ENCODE peak calls at places on chromosomes 5 and 9, in eight cellular contexts. One of them, this sample, is unnamed. For H3K4me1, the result is how much of the 10 kb centered on the place peaks cover.

GRCh38 chr5:136014049-136014516 is 14.7 kb upstream of the TGFBI start:
- DNase-seq in upper lobe of right lung: peak
- DNase-seq in A549: no peak
- DNase-seq in heart left ventricle: no peak
- DNase-seq in effector memory CD4-positive, alpha-beta T cell: no peak
- DNase-seq in transverse colon: no peak
- DNase-seq in mammary epithelial cell: peak
- DNase-seq in CD4-positive, CD25-positive, alpha-beta regulatory T cell: no peak
- DNase-seq in this sample: no peak

GRCh38 chr5:3277590-3278196 is 317.9 kb upstream of the IRX1 start:
- DNase-seq in mammary epithelial cell: no peak
- DNase-seq in upper lobe of right lung: no peak
- DNase-seq in effector memory CD4-positive, alpha-beta T cell: no peak
- DNase-seq in A549: no peak
- DNase-seq in CD4-positive, CD25-positive, alpha-beta regulatory T cell: no peak
- DNase-seq in transverse colon: no peak
- DNase-seq in heart left ventricle: no peak
- DNase-seq in this sample: no peak

GRCh38 chr5:176319827-176320554 is 41.6 kb downstream of the KIAA1191 start:
- DNase-seq in heart left ventricle: no peak
- DNase-seq in mammary epithelial cell: no peak
- DNase-seq in effector memory CD4-positive, alpha-beta T cell: no peak
- DNase-seq in transverse colon: no peak
- DNase-seq in upper lobe of right lung: no peak
- DNase-seq in A549: peak
- DNase-seq in CD4-positive, CD25-positive, alpha-beta regulatory T cell: no peak
- DNase-seq in this sample: no peak

GRCh38 chr9:116594552-116594951 is 92.6 kb upstream of the TRIM32 start:
- DNase-seq in CD4-positive, CD25-positive, alpha-beta regulatory T cell: no peak
- DNase-seq in mammary epithelial cell: peak
- DNase-seq in transverse colon: no peak
- DNase-seq in A549: no peak
- DNase-seq in heart left ventricle: peak
- DNase-seq in upper lobe of right lung: no peak
- DNase-seq in effector memory CD4-positive, alpha-beta T cell: no peak
- DNase-seq in this sample: peak

GRCh38 chr9:3875371-3876132 is 349.8 kb upstream of the RFX3 start:
- DNase-seq in transverse colon: no peak
- DNase-seq in CD4-positive, CD25-positive, alpha-beta regulatory T cell: no peak
- DNase-seq in effector memory CD4-positive, alpha-beta T cell: no peak
- DNase-seq in A549: peak
- DNase-seq in upper lobe of right lung: no peak
- DNase-seq in mammary epithelial cell: peak
- DNase-seq in heart left ventricle: no peak
- DNase-seq in this sample: peak

GRCh38 chr9:109590945-109591344 is 92.8 kb upstream of the PTPN3 start:
- DNase-seq in effector memory CD4-positive, alpha-beta T cell: no peak
- DNase-seq in upper lobe of right lung: no peak
- DNase-seq in transverse colon: no peak
- DNase-seq in heart left ventricle: peak
- DNase-seq in A549: no peak
- DNase-seq in CD4-positive, CD25-positive, alpha-beta regulatory T cell: no peak
- DNase-seq in mammary epithelial cell: no peak
- DNase-seq in this sample: no peak

GRCh38 chr9:116718111-116718510 is 31.0 kb downstream of the TRIM32 start:
- DNase-seq in upper lobe of right lung: no peak
- DNase-seq in mammary epithelial cell: no peak
- DNase-seq in transverse colon: no peak
- DNase-seq in CD4-positive, CD25-positive, alpha-beta regulatory T cell: no peak
- DNase-seq in heart left ventricle: no peak
- DNase-seq in effector memory CD4-positive, alpha-beta T cell: no peak
- DNase-seq in A549: no peak
- DNase-seq in this sample: no peak

GRCh38 chr5:138230261-138230660 is 17.1 kb upstream of the CDC23 start:
- DNase-seq in A549: no peak
- DNase-seq in heart left ventricle: peak
- DNase-seq in transverse colon: no peak
- DNase-seq in CD4-positive, CD25-positive, alpha-beta regulatory T cell: no peak
- DNase-seq in effector memory CD4-positive, alpha-beta T cell: no peak
- DNase-seq in upper lobe of right lung: no peak
- DNase-seq in mammary epithelial cell: no peak
- DNase-seq in this sample: no peak

GRCh38 chr5:172630082-172630481 is 11.0 kb upstream of the NEURL1B start:
- DNase-seq in effector memory CD4-positive, alpha-beta T cell: no peak
- DNase-seq in CD4-positive, CD25-positive, alpha-beta regulatory T cell: no peak
- DNase-seq in mammary epithelial cell: no peak
- DNase-seq in upper lobe of right lung: no peak
- DNase-seq in heart left ventricle: no peak
- DNase-seq in A549: no peak
- DNase-seq in transverse colon: no peak
- DNase-seq in this sample: no peak

GRCh38 chr9:134391319-134392231 is 65.3 kb downstream of the RXRA start:
- DNase-seq in CD4-positive, CD25-positive, alpha-beta regulatory T cell: peak
- DNase-seq in upper lobe of right lung: no peak
- DNase-seq in transverse colon: peak
- DNase-seq in heart left ventricle: no peak
- DNase-seq in effector memory CD4-positive, alpha-beta T cell: peak
- DNase-seq in A549: no peak
- DNase-seq in mammary epithelial cell: no peak
- DNase-seq in this sample: no peak

GRCh38 chr5:192691-192969 is 1.3 kb downstream of the LRRC14B start:
- DNase-seq in A549: no peak
- DNase-seq in upper lobe of right lung: peak
- DNase-seq in mammary epithelial cell: no peak
- DNase-seq in effector memory CD4-positive, alpha-beta T cell: no peak
- DNase-seq in CD4-positive, CD25-positive, alpha-beta regulatory T cell: no peak
- DNase-seq in transverse colon: no peak
- DNase-seq in heart left ventricle: no peak
- DNase-seq in this sample: no peak

GRCh38 chr9:38154501-38155421 is 85.7 kb upstream of the SHB start:
- DNase-seq in heart left ventricle: no peak
- DNase-seq in upper lobe of right lung: no peak
- DNase-seq in mammary epithelial cell: peak
- DNase-seq in transverse colon: no peak
- DNase-seq in effector memory CD4-positive, alpha-beta T cell: no peak
- DNase-seq in A549: no peak
- DNase-seq in CD4-positive, CD25-positive, alpha-beta regulatory T cell: no peak
- DNase-seq in this sample: no peak

GRCh38 chr5:65479527-65479926 is 2.2 kb downstream of the ADAMTS6 start:
- DNase-seq in effector memory CD4-positive, alpha-beta T cell: no peak
- DNase-seq in upper lobe of right lung: no peak
- DNase-seq in mammary epithelial cell: peak
- DNase-seq in A549: no peak
- DNase-seq in CD4-positive, CD25-positive, alpha-beta regulatory T cell: no peak
- DNase-seq in transverse colon: no peak
- DNase-seq in heart left ventricle: no peak
- DNase-seq in this sample: no peak

GRCh38 chr5:111742595-111742994 is 14.4 kb downstream of the NREP start:
- DNase-seq in mammary epithelial cell: no peak
- DNase-seq in A549: no peak
- DNase-seq in CD4-positive, CD25-positive, alpha-beta regulatory T cell: no peak
- DNase-seq in effector memory CD4-positive, alpha-beta T cell: no peak
- DNase-seq in heart left ventricle: no peak
- DNase-seq in transverse colon: no peak
- DNase-seq in upper lobe of right lung: no peak
- DNase-seq in this sample: no peak

GRCh38 chr5:148482697-148483462 is 99.1 kb downstream of the FBXO38 start:
- DNase-seq in effector memory CD4-positive, alpha-beta T cell: peak
- DNase-seq in heart left ventricle: peak
- DNase-seq in transverse colon: peak
- DNase-seq in upper lobe of right lung: peak
- DNase-seq in CD4-positive, CD25-positive, alpha-beta regulatory T cell: peak
- DNase-seq in mammary epithelial cell: peak
- DNase-seq in A549: peak
- DNase-seq in this sample: peak

GRCh38 chr5:41621420-41621819 is 111.0 kb upstream of the PLCXD3 start:
- DNase-seq in transverse colon: no peak
- DNase-seq in mammary epithelial cell: no peak
- DNase-seq in CD4-positive, CD25-positive, alpha-beta regulatory T cell: no peak
- DNase-seq in heart left ventricle: no peak
- DNase-seq in upper lobe of right lung: no peak
- DNase-seq in effector memory CD4-positive, alpha-beta T cell: no peak
- DNase-seq in A549: no peak
- DNase-seq in this sample: peak

GRCh38 chr5:41629897-41630296 is 119.5 kb upstream of the PLCXD3 start:
- DNase-seq in CD4-positive, CD25-positive, alpha-beta regulatory T cell: no peak
- DNase-seq in heart left ventricle: no peak
- DNase-seq in effector memory CD4-positive, alpha-beta T cell: no peak
- DNase-seq in mammary epithelial cell: no peak
- DNase-seq in A549: no peak
- DNase-seq in upper lobe of right lung: no peak
- DNase-seq in transverse colon: no peak
- DNase-seq in this sample: no peak

GRCh38 chr5:41625571-41625970 is 115.2 kb upstream of the PLCXD3 start:
- DNase-seq in effector memory CD4-positive, alpha-beta T cell: no peak
- DNase-seq in heart left ventricle: no peak
- DNase-seq in A549: no peak
- DNase-seq in mammary epithelial cell: no peak
- DNase-seq in CD4-positive, CD25-positive, alpha-beta regulatory T cell: no peak
- DNase-seq in transverse colon: no peak
- DNase-seq in upper lobe of right lung: no peak
- DNase-seq in this sample: no peak
- H3K4me3 ChIP-seq in effector memory CD4-positive, alpha-beta T cell: no peak
- H3K4me3 ChIP-seq in heart left ventricle: no peak
- H3K4me3 ChIP-seq in A549: no peak
- H3K4me3 ChIP-seq in mammary epithelial cell: no peak
- H3K4me3 ChIP-seq in CD4-positive, CD25-positive, alpha-beta regulatory T cell: no peak
- H3K4me3 ChIP-seq in transverse colon: no peak
- H3K4me3 ChIP-seq in upper lobe of right lung: no peak
- H3K4me3 ChIP-seq in this sample: no peak

DNA sequence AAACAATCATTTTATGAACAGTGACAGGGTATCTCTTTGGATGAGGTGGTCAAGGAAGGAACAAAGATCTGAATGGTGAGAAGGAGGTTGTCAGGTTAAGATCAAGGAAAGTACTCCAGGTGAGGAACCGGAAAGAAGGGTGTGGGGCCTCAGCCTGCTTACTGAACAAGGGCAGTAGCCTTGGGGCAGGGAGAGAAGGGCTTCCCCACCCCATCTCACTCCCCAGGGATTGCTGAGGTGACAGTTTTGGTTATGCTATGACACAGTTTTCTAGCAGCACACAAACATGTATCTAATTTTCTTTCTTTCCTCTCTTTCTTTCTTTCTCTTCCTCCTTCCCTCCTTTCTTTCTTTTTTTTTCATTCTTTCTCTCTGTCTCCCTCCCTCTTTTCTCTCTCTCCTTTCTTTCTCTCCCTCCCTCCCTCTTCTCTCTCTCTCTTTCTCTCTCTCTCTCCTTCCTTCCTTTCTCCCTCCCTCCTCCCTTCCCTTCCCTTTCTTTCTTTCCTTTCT is 4.1 kb upstream of the HDHD3 start:
- DNase-seq in transverse colon: peak
- DNase-seq in effector memory CD4-positive, alpha-beta T cell: no peak
- DNase-seq in CD4-positive, CD25-positive, alpha-beta regulatory T cell: no peak
- DNase-seq in A549: no peak
- DNase-seq in upper lobe of right lung: peak
- DNase-seq in heart left ventricle: no peak
- DNase-seq in mammary epithelial cell: no peak
- DNase-seq in this sample: peak
- H3K4me1 ChIP-seq in transverse colon: under half
- H3K4me1 ChIP-seq in effector memory CD4-positive, alpha-beta T cell: under half
- H3K4me1 ChIP-seq in CD4-positive, CD25-positive, alpha-beta regulatory T cell: under half
- H3K4me1 ChIP-seq in A549: under half
- H3K4me1 ChIP-seq in upper lobe of right lung: under half
- H3K4me1 ChIP-seq in heart left ventricle: under half
- H3K4me1 ChIP-seq in mammary epithelial cell: under half
- H3K4me1 ChIP-seq in this sample: under half

DNA sequence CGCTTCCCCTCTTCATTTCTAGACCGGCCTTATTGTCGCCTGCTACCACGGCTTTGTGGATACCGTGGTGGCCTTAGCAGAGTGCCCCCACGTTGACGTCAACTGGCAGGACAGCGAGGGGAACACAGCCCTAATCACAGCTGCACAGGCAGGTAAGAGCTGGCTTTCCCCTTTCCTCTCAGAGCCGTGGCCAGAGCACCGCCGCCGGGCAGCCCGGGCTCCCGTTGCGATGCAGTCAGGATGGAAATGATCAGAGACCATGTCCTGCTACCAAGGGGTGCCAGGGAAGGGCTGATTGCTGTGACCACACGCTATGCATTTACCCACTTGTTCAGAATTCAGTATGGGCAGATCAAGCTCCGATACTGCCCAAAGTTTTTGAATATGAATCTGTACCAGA is 54.4 kb downstream of the ANKRD33B start:
- DNase-seq in mammary epithelial cell: no peak
- DNase-seq in upper lobe of right lung: no peak
- DNase-seq in transverse colon: no peak
- DNase-seq in A549: no peak
- DNase-seq in effector memory CD4-positive, alpha-beta T cell: no peak
- DNase-seq in CD4-positive, CD25-positive, alpha-beta regulatory T cell: no peak
- DNase-seq in heart left ventricle: no peak
- DNase-seq in this sample: no peak
- H3K4me3 ChIP-seq in mammary epithelial cell: no peak
- H3K4me3 ChIP-seq in upper lobe of right lung: no peak
- H3K4me3 ChIP-seq in transverse colon: no peak
- H3K4me3 ChIP-seq in A549: no peak
- H3K4me3 ChIP-seq in effector memory CD4-positive, alpha-beta T cell: no peak
- H3K4me3 ChIP-seq in CD4-positive, CD25-positive, alpha-beta regulatory T cell: no peak
- H3K4me3 ChIP-seq in heart left ventricle: no peak
- H3K4me3 ChIP-seq in this sample: no peak

DNA sequence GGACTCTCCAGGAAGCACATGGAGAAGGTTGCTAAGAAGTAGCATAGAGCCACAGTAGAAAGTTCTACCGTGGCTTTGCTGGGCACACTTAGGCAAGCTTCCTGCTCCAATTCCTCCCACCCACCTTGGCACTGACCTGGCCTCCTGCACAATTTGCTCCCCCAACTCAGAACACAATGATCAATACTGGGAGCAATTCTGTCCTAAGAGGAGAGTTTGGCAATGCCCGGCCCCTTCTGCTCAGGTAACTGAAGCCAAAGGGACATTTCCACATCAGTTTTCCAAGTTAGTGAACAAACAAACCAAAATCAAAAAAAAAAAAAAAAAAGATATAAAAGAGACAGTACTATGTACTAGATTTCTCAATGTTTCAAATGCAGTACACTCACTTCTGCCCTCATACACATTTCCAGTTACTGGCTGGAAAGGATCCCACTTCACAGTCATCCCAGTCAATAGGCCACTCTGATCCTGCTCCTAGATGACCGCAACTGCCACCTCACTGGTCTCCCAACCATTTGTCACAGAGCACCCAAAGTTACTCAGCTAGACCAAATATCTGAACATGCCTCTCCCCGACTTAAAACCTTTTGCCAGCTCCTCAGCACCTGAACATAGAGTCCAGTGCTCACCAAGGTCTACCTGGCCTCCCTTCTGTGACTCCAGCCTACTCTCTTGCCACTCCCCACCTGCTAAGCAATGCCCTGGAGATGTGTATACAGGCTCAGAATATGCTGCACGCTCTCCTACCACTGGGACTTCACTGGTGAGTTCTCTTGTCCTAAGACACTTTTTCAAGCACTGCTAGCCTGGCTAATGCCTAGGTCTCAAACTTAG is 21.3 kb downstream of the ABCA1 start:
- DNase-seq in heart left ventricle: no peak
- DNase-seq in CD4-positive, CD25-positive, alpha-beta regulatory T cell: no peak
- DNase-seq in effector memory CD4-positive, alpha-beta T cell: no peak
- DNase-seq in transverse colon: no peak
- DNase-seq in mammary epithelial cell: peak
- DNase-seq in A549: no peak
- DNase-seq in upper lobe of right lung: no peak
- DNase-seq in this sample: no peak
- H3K4me1 ChIP-seq in heart left ventricle: half or more
- H3K4me1 ChIP-seq in CD4-positive, CD25-positive, alpha-beta regulatory T cell: under half
- H3K4me1 ChIP-seq in effector memory CD4-positive, alpha-beta T cell: under half
- H3K4me1 ChIP-seq in transverse colon: half or more
- H3K4me1 ChIP-seq in mammary epithelial cell: under half
- H3K4me1 ChIP-seq in A549: under half
- H3K4me1 ChIP-seq in upper lobe of right lung: half or more
- H3K4me1 ChIP-seq in this sample: under half

GRCh38 chr5:88679638-88680037 is 203.3 kb downstream of the MEF2C start:
- DNase-seq in A549: no peak
- DNase-seq in upper lobe of right lung: no peak
- DNase-seq in heart left ventricle: no peak
- DNase-seq in mammary epithelial cell: no peak
- DNase-seq in CD4-positive, CD25-positive, alpha-beta regulatory T cell: no peak
- DNase-seq in transverse colon: no peak
- DNase-seq in effector memory CD4-positive, alpha-beta T cell: no peak
- DNase-seq in this sample: no peak
- H3K4me3 ChIP-seq in A549: no peak
- H3K4me3 ChIP-seq in upper lobe of right lung: no peak
- H3K4me3 ChIP-seq in heart left ventricle: no peak
- H3K4me3 ChIP-seq in mammary epithelial cell: no peak
- H3K4me3 ChIP-seq in CD4-positive, CD25-positive, alpha-beta regulatory T cell: no peak
- H3K4me3 ChIP-seq in transverse colon: no peak
- H3K4me3 ChIP-seq in effector memory CD4-positive, alpha-beta T cell: no peak
- H3K4me3 ChIP-seq in this sample: no peak

This sample was measured in PC-9.